ENCODE peak calls at places on chromosomes 1 and 21, in seven cellular contexts. One of them, this sample, is unnamed. For H3K4me1, the result is how much of the 10 kb centered on the place peaks cover.

GRCh38 chr1:24999906-25000305 is 69.8 kb upstream of the RUNX3 start:
- DNase-seq in neural progenitor cell: no peak
- DNase-seq in upper lobe of right lung: no peak
- DNase-seq in A549: no peak
- DNase-seq in IMR-90: no peak
- DNase-seq in sigmoid colon: no peak
- DNase-seq in fibroblast of lung: no peak
- DNase-seq in this sample: peak

GRCh38 chr1:157496121-157496526 is 56.2 kb downstream of the FCRL5 start:
- DNase-seq in neural progenitor cell: peak
- DNase-seq in upper lobe of right lung: no peak
- DNase-seq in A549: no peak
- DNase-seq in IMR-90: peak
- DNase-seq in sigmoid colon: no peak
- DNase-seq in fibroblast of lung: peak
- DNase-seq in this sample: no peak

GRCh38 chr1:152182942-152183341 is 23.9 kb upstream of the RPTN start:
- DNase-seq in neural progenitor cell: no peak
- DNase-seq in upper lobe of right lung: no peak
- DNase-seq in A549: no peak
- DNase-seq in IMR-90: peak
- DNase-seq in sigmoid colon: no peak
- DNase-seq in fibroblast of lung: peak
- DNase-seq in this sample: no peak

GRCh38 chr1:245856944-245857531 is 650.0 kb downstream of the SMYD3 start:
- DNase-seq in neural progenitor cell: no peak
- DNase-seq in upper lobe of right lung: no peak
- DNase-seq in A549: no peak
- DNase-seq in IMR-90: peak
- DNase-seq in sigmoid colon: no peak
- DNase-seq in fibroblast of lung: peak
- DNase-seq in this sample: no peak

GRCh38 chr1:41562328-41562727 is 77.8 kb upstream of the EDN2 start:
- DNase-seq in neural progenitor cell: no peak
- DNase-seq in upper lobe of right lung: no peak
- DNase-seq in A549: no peak
- DNase-seq in IMR-90: no peak
- DNase-seq in sigmoid colon: no peak
- DNase-seq in fibroblast of lung: no peak
- DNase-seq in this sample: no peak

GRCh38 chr1:205504311-205505075 is at the start of gene CDK18:
- DNase-seq in neural progenitor cell: peak
- DNase-seq in upper lobe of right lung: peak
- DNase-seq in A549: peak
- DNase-seq in IMR-90: no peak
- DNase-seq in sigmoid colon: peak
- DNase-seq in fibroblast of lung: peak
- DNase-seq in this sample: peak

GRCh38 chr1:101357444-101357986 is 120.7 kb downstream of the S1PR1 start:
- DNase-seq in neural progenitor cell: peak
- DNase-seq in upper lobe of right lung: no peak
- DNase-seq in A549: peak
- DNase-seq in IMR-90: peak
- DNase-seq in sigmoid colon: no peak
- DNase-seq in fibroblast of lung: peak
- DNase-seq in this sample: no peak

GRCh38 chr1:185404864-185405568 is 88.0 kb upstream of the IVNS1ABP start:
- DNase-seq in neural progenitor cell: no peak
- DNase-seq in upper lobe of right lung: no peak
- DNase-seq in A549: no peak
- DNase-seq in IMR-90: no peak
- DNase-seq in sigmoid colon: no peak
- DNase-seq in fibroblast of lung: no peak
- DNase-seq in this sample: no peak

GRCh38 chr1:235595079-235595478 is 54.5 kb downstream of the GNG4 start:
- DNase-seq in neural progenitor cell: no peak
- DNase-seq in upper lobe of right lung: no peak
- DNase-seq in A549: no peak
- DNase-seq in IMR-90: no peak
- DNase-seq in sigmoid colon: no peak
- DNase-seq in fibroblast of lung: no peak
- DNase-seq in this sample: no peak

GRCh38 chr1:91850708-91851107 is 35.2 kb downstream of the TGFBR3 start:
- DNase-seq in neural progenitor cell: no peak
- DNase-seq in upper lobe of right lung: no peak
- DNase-seq in A549: no peak
- DNase-seq in IMR-90: no peak
- DNase-seq in sigmoid colon: no peak
- DNase-seq in fibroblast of lung: no peak
- DNase-seq in this sample: no peak

GRCh38 chr1:70443739-70444138 is 32.7 kb downstream of the CTH start:
- DNase-seq in neural progenitor cell: no peak
- DNase-seq in upper lobe of right lung: no peak
- DNase-seq in A549: no peak
- DNase-seq in IMR-90: no peak
- DNase-seq in sigmoid colon: no peak
- DNase-seq in fibroblast of lung: no peak
- DNase-seq in this sample: no peak

GRCh38 chr1:40860706-40861226 is 1.4 kb downstream of the CITED4 start:
- DNase-seq in neural progenitor cell: no peak
- DNase-seq in upper lobe of right lung: no peak
- DNase-seq in A549: no peak
- DNase-seq in IMR-90: no peak
- DNase-seq in sigmoid colon: no peak
- DNase-seq in fibroblast of lung: no peak
- DNase-seq in this sample: no peak

GRCh38 chr1:178536844-178537371 is 24.0 kb downstream of the TEX35 start:
- DNase-seq in neural progenitor cell: no peak
- DNase-seq in upper lobe of right lung: no peak
- DNase-seq in A549: peak
- DNase-seq in IMR-90: peak
- DNase-seq in sigmoid colon: peak
- DNase-seq in fibroblast of lung: peak
- DNase-seq in this sample: no peak

GRCh38 chr1:89865498-89866385 is 44.9 kb downstream of the LRRC8D start:
- DNase-seq in neural progenitor cell: no peak
- DNase-seq in upper lobe of right lung: no peak
- DNase-seq in A549: no peak
- DNase-seq in IMR-90: peak
- DNase-seq in sigmoid colon: no peak
- DNase-seq in fibroblast of lung: peak
- DNase-seq in this sample: no peak

GRCh38 chr1:190176776-190177175 is 300.9 kb downstream of the BRINP3 start:
- DNase-seq in neural progenitor cell: no peak
- DNase-seq in upper lobe of right lung: no peak
- DNase-seq in A549: no peak
- DNase-seq in IMR-90: peak
- DNase-seq in sigmoid colon: no peak
- DNase-seq in fibroblast of lung: peak
- DNase-seq in this sample: no peak

GRCh38 chr1:15411593-15412487 is 2.2 kb downstream of the EFHD2 start:
- DNase-seq in neural progenitor cell: no peak
- DNase-seq in upper lobe of right lung: peak
- DNase-seq in A549: no peak
- DNase-seq in IMR-90: peak
- DNase-seq in sigmoid colon: no peak
- DNase-seq in fibroblast of lung: peak
- DNase-seq in this sample: peak

GRCh38 chr1:7962011-7962335 is 462 bp downstream of the PARK7 start:
- DNase-seq in neural progenitor cell: no peak
- DNase-seq in upper lobe of right lung: no peak
- DNase-seq in A549: no peak
- DNase-seq in IMR-90: no peak
- DNase-seq in sigmoid colon: no peak
- DNase-seq in fibroblast of lung: no peak
- DNase-seq in this sample: no peak

DNA sequence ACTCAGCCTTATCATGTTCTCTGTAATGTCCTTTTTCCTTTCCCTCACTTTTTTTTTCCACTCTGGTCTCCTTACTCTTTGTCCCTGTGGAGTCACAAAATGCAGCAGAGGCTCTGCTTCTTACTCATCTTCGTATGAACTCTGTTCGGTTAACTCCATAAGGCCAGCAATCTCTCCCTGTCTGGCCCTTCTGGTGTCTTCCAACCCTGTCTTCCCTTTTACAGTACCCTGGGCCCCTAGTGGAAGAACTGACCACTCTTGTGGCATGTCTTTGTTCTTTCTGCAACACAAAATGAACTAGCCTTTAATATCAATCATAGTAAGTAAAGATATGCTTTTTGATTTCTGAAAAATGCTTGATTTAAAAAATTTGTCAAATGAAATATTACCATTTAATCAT is 7.1 kb downstream of the CD101 start:
- DNase-seq in neural progenitor cell: no peak
- DNase-seq in upper lobe of right lung: no peak
- DNase-seq in A549: no peak
- DNase-seq in IMR-90: no peak
- DNase-seq in sigmoid colon: no peak
- DNase-seq in fibroblast of lung: no peak
- DNase-seq in this sample: no peak
- TF ChIP-seq CTCF in neural progenitor cell: peak
- TF ChIP-seq CTCF in upper lobe of right lung: no peak
- TF ChIP-seq CTCF in A549: no peak
- TF ChIP-seq CTCF in IMR-90: no peak
- TF ChIP-seq CTCF in sigmoid colon: no peak
- TF ChIP-seq CTCF in fibroblast of lung: no peak
- TF ChIP-seq CTCF in this sample: no peak

DNA sequence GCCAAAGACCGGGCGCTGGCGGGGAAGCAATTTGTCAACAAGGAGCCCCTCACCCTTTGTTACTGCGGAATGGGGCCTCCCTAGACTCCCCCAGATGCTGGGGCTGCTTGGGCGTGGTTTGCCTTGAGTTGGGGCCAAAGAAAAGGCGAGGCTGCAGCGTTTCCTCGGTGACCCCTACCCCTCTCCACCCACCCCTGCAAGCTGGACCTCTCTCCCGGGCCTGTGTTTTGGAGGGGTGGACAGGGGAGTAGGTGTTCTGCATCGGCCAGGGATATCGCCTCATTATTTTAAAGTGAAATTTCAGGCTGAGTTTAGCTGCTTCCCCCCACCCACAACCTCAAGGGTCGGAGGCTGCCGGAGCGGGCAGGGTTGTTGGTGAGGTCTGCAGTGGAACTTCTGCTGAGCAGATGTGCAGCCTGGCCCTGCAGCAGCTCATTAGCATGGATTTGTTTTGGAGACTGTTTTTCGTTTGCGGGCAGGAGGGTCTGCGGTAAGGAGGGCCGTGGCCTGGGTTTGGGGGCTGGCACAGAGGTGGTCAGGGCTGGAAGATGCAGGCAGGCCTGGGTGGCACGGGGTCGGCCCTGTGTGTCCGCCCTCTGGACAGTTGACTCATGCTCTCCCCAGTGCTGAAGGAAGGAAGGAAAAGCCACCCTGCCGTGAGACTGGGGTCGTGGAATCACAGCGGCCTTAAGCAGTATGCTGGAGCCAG is 1.6 kb downstream of the NBL1 start:
- DNase-seq in neural progenitor cell: peak
- DNase-seq in upper lobe of right lung: peak
- DNase-seq in A549: no peak
- DNase-seq in IMR-90: peak
- DNase-seq in sigmoid colon: no peak
- DNase-seq in fibroblast of lung: peak
- DNase-seq in this sample: no peak
- H3K4me3 ChIP-seq in neural progenitor cell: peak
- H3K4me3 ChIP-seq in upper lobe of right lung: peak
- H3K4me3 ChIP-seq in A549: peak
- H3K4me3 ChIP-seq in IMR-90: peak
- H3K4me3 ChIP-seq in sigmoid colon: peak
- H3K4me3 ChIP-seq in fibroblast of lung: peak
- H3K4me3 ChIP-seq in this sample: peak

GRCh38 chr21:45305831-45306230 is 18.1 kb upstream of the POFUT2 start:
- DNase-seq in neural progenitor cell: no peak
- DNase-seq in upper lobe of right lung: no peak
- DNase-seq in A549: no peak
- DNase-seq in IMR-90: no peak
- DNase-seq in sigmoid colon: peak
- DNase-seq in fibroblast of lung: no peak
- DNase-seq in this sample: peak
- H3K4me1 ChIP-seq in neural progenitor cell: under half
- H3K4me1 ChIP-seq in upper lobe of right lung: half or more
- H3K4me1 ChIP-seq in A549: under half
- H3K4me1 ChIP-seq in IMR-90: under half
- H3K4me1 ChIP-seq in sigmoid colon: under half
- H3K4me1 ChIP-seq in fibroblast of lung: under half
- H3K4me1 ChIP-seq in this sample: half or more

GRCh38 chr1:29703596-29703995 is 467.3 kb downstream of the PTPRU start:
- DNase-seq in neural progenitor cell: peak
- DNase-seq in upper lobe of right lung: peak
- DNase-seq in A549: peak
- DNase-seq in IMR-90: peak
- DNase-seq in sigmoid colon: no peak
- DNase-seq in fibroblast of lung: peak
- DNase-seq in this sample: no peak
- TF ChIP-seq CTCF in neural progenitor cell: peak
- TF ChIP-seq CTCF in upper lobe of right lung: peak
- TF ChIP-seq CTCF in A549: peak
- TF ChIP-seq CTCF in IMR-90: peak
- TF ChIP-seq CTCF in sigmoid colon: no peak
- TF ChIP-seq CTCF in fibroblast of lung: peak
- TF ChIP-seq CTCF in this sample: peak

DNA sequence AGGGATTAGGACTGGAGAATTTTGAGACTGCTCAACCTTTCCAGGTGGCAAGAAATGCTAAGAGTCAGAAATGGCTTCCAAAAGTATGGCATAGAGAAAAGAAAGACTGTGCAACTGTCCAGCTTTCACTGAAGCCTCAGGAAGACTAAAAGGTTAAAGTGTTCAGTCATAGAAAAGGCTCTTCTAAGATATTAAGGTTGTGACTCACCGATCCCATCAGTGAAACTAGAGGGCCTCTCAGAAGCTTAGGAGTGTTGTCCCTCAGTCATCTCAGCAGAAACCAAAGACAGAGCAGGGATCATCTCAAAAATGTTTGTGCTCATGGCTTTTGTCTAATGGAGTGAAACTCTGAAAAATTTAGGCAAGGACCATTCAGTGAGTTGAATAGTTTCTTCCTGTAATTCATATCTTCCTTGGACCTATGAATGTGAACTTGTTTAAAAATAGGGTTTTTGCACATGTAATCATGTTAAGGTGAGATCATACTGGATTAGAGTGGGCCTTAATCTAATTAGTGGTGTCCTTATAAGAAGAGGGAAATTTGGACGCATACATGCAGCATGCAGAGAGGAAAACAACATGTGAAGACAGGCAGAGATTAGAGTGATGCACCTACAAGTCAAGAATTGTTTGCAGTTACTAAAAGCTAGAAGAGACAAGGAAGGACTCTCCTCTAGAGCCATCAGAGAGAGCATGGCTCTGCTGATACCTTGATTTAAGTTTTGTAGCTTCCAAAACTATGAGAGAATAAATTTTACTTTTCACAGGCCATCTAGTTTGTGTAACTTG is 71.3 kb downstream of the RPE65 start:
- DNase-seq in neural progenitor cell: no peak
- DNase-seq in upper lobe of right lung: no peak
- DNase-seq in A549: no peak
- DNase-seq in IMR-90: peak
- DNase-seq in sigmoid colon: no peak
- DNase-seq in fibroblast of lung: peak
- DNase-seq in this sample: no peak
- H3K4me3 ChIP-seq in neural progenitor cell: no peak
- H3K4me3 ChIP-seq in upper lobe of right lung: no peak
- H3K4me3 ChIP-seq in A549: no peak
- H3K4me3 ChIP-seq in IMR-90: no peak
- H3K4me3 ChIP-seq in sigmoid colon: no peak
- H3K4me3 ChIP-seq in fibroblast of lung: no peak
- H3K4me3 ChIP-seq in this sample: no peak

GRCh38 chr1:211344335-211344664 is 17.7 kb downstream of the TRAF5 start:
- DNase-seq in neural progenitor cell: no peak
- DNase-seq in upper lobe of right lung: no peak
- DNase-seq in A549: no peak
- DNase-seq in IMR-90: peak
- DNase-seq in sigmoid colon: no peak
- DNase-seq in fibroblast of lung: no peak
- DNase-seq in this sample: no peak
- H3K4me1 ChIP-seq in neural progenitor cell: under half
- H3K4me1 ChIP-seq in upper lobe of right lung: under half
- H3K4me1 ChIP-seq in A549: under half
- H3K4me1 ChIP-seq in IMR-90: under half
- H3K4me1 ChIP-seq in sigmoid colon: under half
- H3K4me1 ChIP-seq in fibroblast of lung: under half
- H3K4me1 ChIP-seq in this sample: under half